ENCODE peak calls at places on chromosome 5, in ten cellular contexts. Q is HTR-8/SVneo, V is cardiac fibroblast, J is heart right ventricle, W is astrocyte of the spinal cord, M is head of caudate nucleus, O is NCI-H69, I is AG10803, S is NCI-H2107, F is stromal cell of bone marrow. T is an unnamed sample.
A peak's percentile ranks its signal among the peaks of the same experiment; 100 is the strongest.

GRCh38 chr5:145764325-145764724 is 70.8 kb downstream of the PRELID2 start:
- DNase-seq in Q (no peak), V (peak; percentile 12), J (no peak), W (peak; percentile 7), M (no peak), O (no peak), I (no peak), S (no peak), F (no peak), T (no peak)

GRCh38 chr5:7330141-7330712 is 65.7 kb upstream of the ADCY2 start:
- DNase-seq in Q (no peak), V (no peak), J (no peak), W (no peak), M (no peak), O (no peak), I (peak; percentile 31), S (no peak), F (no peak), T (no peak)

GRCh38 chr5:77390795-77391194 is 101.3 kb downstream of the WDR41 start:
- DNase-seq in Q (no peak), V (peak; percentile 69), J (no peak), W (peak; percentile 59), M (no peak), O (no peak), I (peak; percentile 89), S (no peak), F (peak; percentile 57), T (peak; percentile 47)

GRCh38 chr5:145943674-145944121 is 7.3 kb downstream of the SH3RF2 start:
- DNase-seq in Q (no peak), V (peak; percentile 68), J (no peak), W (no peak), M (no peak), O (peak; percentile 88), I (no peak), S (no peak), F (no peak), T (no peak)

GRCh38 chr5:149062371-149063016 is 368 bp downstream of the SH3TC2 start:
- DNase-seq in Q (peak; percentile 67), V (peak; percentile 91), J (peak; percentile 71), W (peak; percentile 87), M (no peak), O (no peak), I (peak; percentile 79), S (no peak), F (peak; percentile 85), T (peak; percentile 71)

GRCh38 chr5:37424441-37424840 is 45.3 kb downstream of the WDR70 start:
- DNase-seq in Q (no peak), V (no peak), J (no peak), W (no peak), M (no peak), O (no peak), I (no peak), S (no peak), F (no peak), T (no peak)

GRCh38 chr5:90226433-90227099 is 183.0 kb downstream of the CETN3 start:
- DNase-seq in Q (no peak), V (no peak), J (no peak), W (no peak), M (no peak), O (peak; percentile 53), I (no peak), S (no peak), F (no peak), T (no peak)

GRCh38 chr5:106966686-106967315 is 703.9 kb downstream of the EFNA5 start:
- DNase-seq in Q (no peak), V (no peak), J (no peak), W (peak; percentile 2), M (no peak), O (no peak), I (no peak), S (no peak), F (no peak), T (no peak)

GRCh38 chr5:138753794-138754698 is 821 bp downstream of the CTNNA1 start:
- DNase-seq in Q (peak; percentile 70), V (peak; percentile 95), J (peak; percentile 95), W (peak; percentile 87), M (peak; percentile 86), O (peak; percentile 91), I (peak; percentile 95), S (peak; percentile 28), F (peak; percentile 80), T (peak; percentile 67)

GRCh38 chr5:118070041-118070440 is 918.3 kb downstream of the DTWD2 start:
- DNase-seq in Q (no peak), V (no peak), J (no peak), W (no peak), M (no peak), O (peak; percentile 13), I (no peak), S (no peak), F (no peak), T (no peak)

GRCh38 chr5:158869092-158869491 is 230.6 kb downstream of the EBF1 start:
- DNase-seq in Q (no peak), V (peak; percentile 18), J (no peak), W (no peak), M (no peak), O (peak; percentile 27), I (no peak), S (peak; percentile 61), F (no peak), T (no peak)

GRCh38 chr5:173187054-173187743 is 42.9 kb downstream of the BNIP1 start:
- DNase-seq in Q (no peak), V (no peak), J (no peak), W (no peak), M (no peak), O (peak; percentile 56), I (no peak), S (no peak), F (no peak), T (no peak)

GRCh38 chr5:2801602-2802525 is 50.4 kb upstream of the IRX2 start:
- DNase-seq in Q (no peak), V (no peak), J (no peak), W (no peak), M (no peak), O (no peak), I (no peak), S (no peak), F (no peak), T (no peak)

GRCh38 chr5:131430794-131431193 is 166.9 kb downstream of the CDC42SE2 start:
- DNase-seq in Q (no peak), V (peak; percentile 60), J (no peak), W (no peak), M (no peak), O (no peak), I (peak; percentile 11), S (no peak), F (peak; percentile 3), T (no peak)

GRCh38 chr5:136655429-136655828 is 290.1 kb upstream of the TRPC7 start:
- DNase-seq in Q (no peak), V (no peak), J (no peak), W (no peak), M (no peak), O (no peak), I (no peak), S (no peak), F (no peak), T (peak; percentile 5)

GRCh38 chr5:81027481-81028058 is 67.4 kb downstream of the RASGRF2 start:
- DNase-seq in Q (no peak), V (no peak), J (no peak), W (no peak), M (no peak), O (no peak), I (no peak), S (no peak), F (no peak), T (no peak)

GRCh38 chr5:127517110-127517479 is 345 bp upstream of the PRRC1 start:
- DNase-seq in Q (no peak), V (no peak), J (no peak), W (peak; percentile 42), M (peak; percentile 45), O (no peak), I (no peak), S (no peak), F (no peak), T (peak; percentile 9)

GRCh38 chr5:127666043-127666716 is 17.3 kb downstream of the CTXN3 start:
- DNase-seq in Q (no peak), V (no peak), J (no peak), W (peak; percentile 35), M (no peak), O (no peak), I (no peak), S (no peak), F (no peak), T (no peak)

GRCh38 chr5:151212361-151212899 is 11.5 kb downstream of the CCDC69 start:
- DNase-seq in Q (no peak), V (no peak), J (no peak), W (no peak), M (peak; percentile 18), O (no peak), I (no peak), S (no peak), F (no peak), T (no peak)

GRCh38 chr5:142426676-142427364 is 102.0 kb upstream of the SPRY4 start:
- DNase-seq in Q (no peak), V (peak; percentile 85), J (peak; percentile 44), W (peak; percentile 81), M (no peak), O (no peak), I (no peak), S (no peak), F (peak; percentile 48), T (no peak)

GRCh38 chr5:72558383-72558782 is 51.2 kb upstream of the ZNF366 start:
- DNase-seq in Q (no peak), V (no peak), J (no peak), W (no peak), M (no peak), O (peak; percentile 42), I (no peak), S (no peak), F (no peak), T (no peak)

GRCh38 chr5:98581416-98581999 is 192.0 kb upstream of the RGMB start:
- DNase-seq in Q (no peak), V (peak; percentile 60), J (no peak), W (peak; percentile 35), M (no peak), O (no peak), I (peak; percentile 86), S (no peak), F (peak; percentile 57), T (no peak)

GRCh38 chr5:177369050-177369912 is 11.6 kb downstream of the RGS14 start:
- DNase-seq in Q (peak; percentile 64), V (peak; percentile 25), J (no peak), W (no peak), M (no peak), O (peak; percentile 40), I (peak; percentile 6), S (no peak), F (no peak), T (no peak)

GRCh38 chr5:135239461-135240282 is 159.4 kb downstream of the MACROH2A1 start:
- DNase-seq in Q (no peak), V (peak; percentile 25), J (no peak), W (peak; percentile 62), M (peak; percentile 39), O (no peak), I (peak; percentile 43), S (no peak), F (no peak), T (no peak)

GRCh38 chr5:168951341-168951740 is 349.6 kb downstream of the SLIT3 start:
- DNase-seq in Q (no peak), V (no peak), J (no peak), W (no peak), M (no peak), O (no peak), I (peak; percentile 93), S (no peak), F (peak; percentile 5), T (no peak)

GRCh38 chr5:34516686-34517085 is 139.4 kb upstream of the RAI14 start:
- DNase-seq in Q (no peak), V (no peak), J (no peak), W (no peak), M (no peak), O (no peak), I (no peak), S (no peak), F (no peak), T (no peak)

GRCh38 chr5:168734119-168734518 is 155.0 kb upstream of the PANK3 start:
- DNase-seq in Q (no peak), V (no peak), J (no peak), W (no peak), M (no peak), O (no peak), I (no peak), S (no peak), F (no peak), T (no peak)

GRCh38 chr5:9034671-9035070 is 511.2 kb downstream of the SEMA5A start:
- DNase-seq in Q (peak; percentile 40), V (peak; percentile 79), J (no peak), W (peak; percentile 67), M (no peak), O (no peak), I (peak; percentile 62), S (no peak), F (no peak), T (peak; percentile 52)

T was measured in HS-5.